ENCODE peak calls at places on chromosomes 5 and 9, in four cellular contexts. S, X, G and A are unnamed samples.

GRCh38 chr5:95895771-95896170 is 65.9 kb downstream of the ELL2 start:
- DNase-seq in S (peak; percentile 16), X (no peak), G (no peak), A (no peak)

GRCh38 chr5:128572546-128573339 is 34.7 kb upstream of the FBN2 start:
- DNase-seq in S (no peak), X (no peak), G (no peak), A (no peak)

GRCh38 chr9:94011134-94011533 is 56.0 kb upstream of the BARX1 start:
- DNase-seq in S (no peak), X (peak; percentile 8), G (no peak), A (no peak)

GRCh38 chr9:93452710-93453046 is 703 bp downstream of the FAM120AOS start:
- DNase-seq in S (no peak), X (peak; percentile 21), G (no peak), A (no peak)

GRCh38 chr9:131640438-131641181 is 95.3 kb downstream of the PRRT1B start:
- DNase-seq in S (no peak), X (no peak), G (no peak), A (no peak)

GRCh38 chr5:15020731-15021130 is 149.2 kb upstream of the ANKH start:
- DNase-seq in S (no peak), X (no peak), G (no peak), A (no peak)

GRCh38 chr5:127236254-127236653 is 54.3 kb upstream of the MEGF10 start:
- DNase-seq in S (no peak), X (no peak), G (no peak), A (no peak)

GRCh38 chr5:6482735-6483134 is 34.1 kb downstream of the UBE2QL1 start:
- DNase-seq in S (no peak), X (no peak), G (no peak), A (no peak)

GRCh38 chr9:109953813-109954489 is 174.0 kb downstream of the PALM2AKAP2 start:
- DNase-seq in S (no peak), X (no peak), G (no peak), A (no peak)

DNA sequence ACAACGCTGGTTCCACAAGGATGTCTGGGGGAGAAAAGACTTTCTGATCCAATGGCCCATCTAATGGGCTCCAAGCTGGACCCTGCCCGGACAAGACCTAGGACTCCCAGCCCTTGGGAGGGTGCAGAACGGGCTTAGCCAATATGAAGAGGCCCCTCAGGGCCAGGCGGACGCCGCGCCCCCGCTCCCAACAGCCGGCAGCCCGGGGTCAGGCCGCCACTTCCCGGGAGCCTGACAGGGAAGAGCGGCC is 493 bp downstream of the P4HA2 start:
- DNase-seq in S (no peak), X (no peak), G (no peak), A (no peak)
- TF ChIP-seq CTCF in S (no peak), X (no peak), G (no peak), A (no peak)

GRCh38 chr5:180787711-180788431 is 14.7 kb downstream of the MGAT1 start:
- DNase-seq in S (peak; percentile 34), X (no peak), G (no peak), A (no peak)

GRCh38 chr5:180792287-180792964 is 10.2 kb downstream of the MGAT1 start:
- DNase-seq in S (no peak), X (no peak), G (no peak), A (no peak)

GRCh38 chr5:180790524-180790923 is 12.1 kb downstream of the MGAT1 start:
- DNase-seq in S (no peak), X (no peak), G (no peak), A (no peak)

GRCh38 chr5:180791611-180792213 is 10.9 kb downstream of the MGAT1 start:
- DNase-seq in S (no peak), X (no peak), G (no peak), A (no peak)

DNA sequence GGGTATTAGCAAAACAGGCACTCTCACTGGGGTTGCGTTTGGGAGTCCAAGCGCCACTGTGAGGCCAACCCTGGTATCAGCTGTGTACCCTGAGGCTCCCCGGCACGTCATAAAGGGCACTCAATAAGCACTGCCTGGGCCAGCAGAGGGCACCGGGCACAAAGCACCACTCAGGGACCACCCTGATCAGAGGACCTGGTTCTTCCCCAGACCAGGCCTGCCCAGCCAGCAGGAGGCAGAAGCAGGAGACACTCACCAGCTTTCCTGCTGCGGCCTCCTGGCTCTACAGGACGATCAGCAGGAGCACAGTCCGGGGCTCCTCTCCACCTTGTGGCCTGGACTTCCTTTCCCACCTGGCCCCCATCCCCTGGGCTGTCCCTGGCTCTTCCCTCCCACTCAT is 12.6 kb downstream of the MGAT1 start:
- DNase-seq in S (peak; percentile 60), X (peak; percentile 30), G (no peak), A (no peak)
- TF ChIP-seq CTCF in S (no peak), X (peak; percentile 44), G (no peak), A (no peak)

GRCh38 chr9:124766815-124767554 is 4.1 kb downstream of the NR6A1 start:
- DNase-seq in S (no peak), X (no peak), G (no peak), A (no peak)

GRCh38 chr9:124765439-124765835 is 5.7 kb downstream of the NR6A1 start:
- DNase-seq in S (no peak), X (no peak), G (no peak), A (no peak)

GRCh38 chr9:124762633-124763032 is 8.5 kb downstream of the NR6A1 start:
- DNase-seq in S (no peak), X (no peak), G (no peak), A (no peak)

GRCh38 chr9:124766326-124766725 is 4.8 kb downstream of the NR6A1 start:
- DNase-seq in S (no peak), X (no peak), G (no peak), A (no peak)

GRCh38 chr9:124764774-124765438 is 6.2 kb downstream of the NR6A1 start:
- DNase-seq in S (no peak), X (no peak), G (no peak), A (no peak)
- TF ChIP-seq CTCF in S (no peak), X (peak; percentile 34), G (no peak), A (no peak)

GRCh38 chr9:99866398-99866797 is 40.1 kb upstream of the STX17 start:
- DNase-seq in S (no peak), X (no peak), G (no peak), A (no peak)
- TF ChIP-seq CTCF in S (no peak), X (no peak), G (no peak), A (no peak)

DNA sequence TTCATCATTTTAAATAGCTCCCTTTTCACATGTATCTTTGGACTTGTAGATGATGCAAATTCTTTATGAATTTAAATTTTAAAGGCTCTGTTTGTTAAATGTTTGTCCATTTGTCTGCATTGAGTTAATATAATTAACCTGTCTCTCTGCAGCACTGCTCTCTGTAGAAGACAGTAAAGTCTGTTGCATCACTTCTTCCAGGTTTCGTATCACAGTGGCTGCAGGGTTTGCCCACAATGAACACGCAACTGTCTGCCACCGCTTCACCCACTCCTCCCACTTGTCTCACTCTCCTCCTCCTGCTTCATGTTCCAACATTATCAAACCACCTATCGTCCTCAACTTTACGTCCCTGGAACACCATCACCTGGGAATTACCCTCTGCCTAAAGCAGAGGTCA is 231.3 kb upstream of the SLC30A5 start:
- DNase-seq in S (no peak), X (no peak), G (no peak), A (no peak)
- TF ChIP-seq CTCF in S (no peak), X (no peak), G (no peak), A (no peak)

GRCh38 chr5:149837680-149838269 is 106.8 kb downstream of the PDE6A start:
- DNase-seq in S (peak; percentile 83), X (peak; percentile 11), G (peak; percentile 83), A (no peak)
- TF ChIP-seq CTCF in S (no peak), X (peak; percentile 53), G (peak; percentile 81), A (no peak)

DNA sequence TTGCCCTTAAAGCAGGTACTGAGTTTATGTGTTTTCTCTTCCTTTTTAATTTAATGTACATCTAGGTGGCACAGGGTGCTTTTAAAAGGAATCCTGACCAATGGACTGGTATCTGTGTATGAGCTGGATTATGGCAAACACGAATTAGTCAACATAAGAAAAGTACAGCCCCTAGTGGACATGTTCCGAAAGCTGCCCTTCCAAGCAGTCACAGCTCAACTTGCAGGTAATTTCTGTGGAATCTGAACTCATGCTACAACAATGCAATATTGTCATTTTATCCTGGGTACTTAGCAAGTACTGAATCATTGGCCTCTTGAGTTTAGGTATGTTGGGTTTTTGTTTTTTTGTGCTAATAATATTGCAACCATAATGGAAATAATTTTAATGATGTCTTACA is 14.4 kb upstream of the TMOD1 start:
- DNase-seq in S (no peak), X (no peak), G (peak; percentile 34), A (no peak)
- TF ChIP-seq CTCF in S (peak; percentile 16), X (peak; percentile 11), G (peak; percentile 33), A (no peak)

DNA sequence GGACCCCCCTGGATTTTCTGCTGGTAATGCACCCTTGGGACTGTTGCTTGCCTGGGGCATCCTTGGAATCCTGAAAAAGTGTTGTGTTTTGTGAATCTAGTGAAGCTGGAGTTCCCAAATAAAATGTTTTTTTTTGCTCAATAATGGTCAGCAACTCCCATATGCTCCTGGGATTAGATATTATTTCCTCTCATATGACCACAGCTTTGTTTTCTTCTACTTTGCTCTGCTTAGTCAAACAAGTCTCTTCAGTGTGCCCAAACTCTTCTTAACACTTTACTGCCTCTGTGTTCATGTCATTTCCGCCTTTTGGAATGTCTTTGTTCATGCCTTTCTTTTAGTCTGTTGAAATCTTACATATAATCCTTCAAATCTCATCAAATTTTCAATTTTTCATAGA is 278.5 kb downstream of the TMEM38B start:
- DNase-seq in S (no peak), X (no peak), G (no peak), A (no peak)
- TF ChIP-seq CTCF in S (no peak), X (no peak), G (no peak), A (no peak)

DNA sequence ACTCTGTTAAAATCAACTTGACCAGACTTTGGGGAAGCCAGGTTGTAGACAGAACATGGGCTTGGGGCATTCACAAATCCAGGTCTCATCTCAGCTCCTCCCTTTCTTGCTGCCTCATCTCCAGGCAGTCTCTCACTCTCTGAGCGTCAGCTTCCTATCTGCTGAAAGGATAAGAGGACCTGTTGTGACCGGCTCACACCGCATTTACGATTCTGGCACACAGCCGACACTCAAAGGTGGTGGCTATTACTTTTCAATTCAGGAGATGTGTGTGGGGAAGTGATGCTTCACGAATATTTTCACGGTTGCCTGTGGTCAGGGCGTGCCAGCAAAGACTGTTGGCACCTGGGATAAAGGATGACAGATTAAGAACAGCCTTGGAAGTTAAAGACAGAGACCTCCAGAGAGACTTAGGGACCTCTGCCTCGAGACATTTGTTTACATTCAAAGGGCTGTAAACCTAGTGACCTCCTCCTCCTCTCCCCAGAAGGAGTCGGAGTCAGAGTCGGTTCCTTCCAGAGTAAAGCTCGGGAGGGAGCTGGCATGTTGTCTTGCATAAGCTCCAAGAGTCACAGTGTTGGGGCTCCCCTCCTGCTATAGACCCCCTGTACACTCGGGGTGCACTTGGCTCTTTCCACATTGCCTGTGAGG is 83.2 kb downstream of the AK8 start:
- DNase-seq in S (no peak), X (no peak), G (no peak), A (no peak)
- TF ChIP-seq CTCF in S (no peak), X (no peak), G (no peak), A (no peak)